ENCODE peak calls at places on chromosomes 5 and 9, in five cellular contexts. H is activated T-helper 1 cell treated with anti-CD3 and anti-CD28 coated beads, Interleukin-2, amount 50 U/mL, for 16 hours; L is renal cortical epithelial cell; Z is M059J; M is heart left ventricle. J is an unnamed sample.

GRCh38 chr9:112581469-112582176 is 95.0 kb downstream of the KIAA1958 start:
- DNase-seq in H (no peak), L (no peak), Z (no peak), M (no peak), J (no peak)

GRCh38 chr5:83964235-83964634 is 243.6 kb upstream of the HAPLN1 start:
- DNase-seq in H (no peak), L (no peak), Z (peak), M (no peak), J (no peak)

GRCh38 chr9:125472562-125472925 is 210.9 kb downstream of the GAPVD1 start:
- DNase-seq in H (no peak), L (no peak), Z (no peak), M (no peak), J (no peak)

GRCh38 chr5:39476466-39477215 is 51.9 kb upstream of the DAB2 start:
- DNase-seq in H (no peak), L (peak), Z (peak), M (no peak), J (no peak)

GRCh38 chr5:34735436-34736426 is 79.6 kb downstream of the RAI14 start:
- DNase-seq in H (no peak), L (peak), Z (no peak), M (no peak), J (no peak)

GRCh38 chr9:27129221-27129620 is 20.2 kb downstream of the TEK start:
- DNase-seq in H (no peak), L (no peak), Z (no peak), M (no peak), J (no peak)

GRCh38 chr5:168288349-168289245 is 2.8 kb upstream of the WWC1 start:
- DNase-seq in H (no peak), L (peak), Z (peak), M (no peak), J (no peak)

GRCh38 chr9:129458663-129459549 is 162.0 kb downstream of the C9orf50 start:
- DNase-seq in H (no peak), L (no peak), Z (peak), M (peak), J (no peak)

GRCh38 chr5:103511554-103511885 is 51.1 kb downstream of the NUDT12 start:
- DNase-seq in H (no peak), L (peak), Z (peak), M (no peak), J (no peak)

GRCh38 chr5:55558484-55558883 is 23.7 kb upstream of the PLPP1 start:
- DNase-seq in H (no peak), L (no peak), Z (no peak), M (no peak), J (no peak)

GRCh38 chr5:141914154-141914743 is 9.4 kb upstream of the DELE1 start:
- DNase-seq in H (no peak), L (no peak), Z (no peak), M (peak), J (no peak)

GRCh38 chr9:136531904-136532798 is 13.7 kb downstream of the NOTCH1 start:
- DNase-seq in H (no peak), L (no peak), Z (no peak), M (no peak), J (no peak)

GRCh38 chr5:138096997-138097828 is 13.4 kb downstream of the WNT8A start:
- DNase-seq in H (no peak), L (no peak), Z (no peak), M (no peak), J (no peak)

GRCh38 chr9:110640736-110641135 is 27.9 kb upstream of the MUSK start:
- DNase-seq in H (no peak), L (no peak), Z (peak), M (no peak), J (no peak)

GRCh38 chr5:103232393-103232999 is 26.1 kb upstream of the MACIR start:
- DNase-seq in H (no peak), L (peak), Z (peak), M (no peak), J (no peak)

GRCh38 chr9:98037362-98037761 is 19.2 kb upstream of the NANS start:
- DNase-seq in H (no peak), L (no peak), Z (peak), M (peak), J (no peak)

GRCh38 chr9:129384887-129385614 is 207.0 kb upstream of the IER5L start:
- DNase-seq in H (no peak), L (no peak), Z (no peak), M (no peak), J (no peak)

GRCh38 chr5:168669668-168670378 is 90.7 kb upstream of the PANK3 start:
- DNase-seq in H (no peak), L (no peak), Z (no peak), M (no peak), J (no peak)

GRCh38 chr5:175448276-175448675 is 4.3 kb upstream of the DRD1 start:
- DNase-seq in H (no peak), L (no peak), Z (peak), M (no peak), J (no peak)

GRCh38 chr9:92983984-92984589 is 36.8 kb downstream of the FGD3 start:
- DNase-seq in H (no peak), L (no peak), Z (peak), M (no peak), J (no peak)

GRCh38 chr5:82164957-82165698 is 113.0 kb downstream of the RPS23 start:
- DNase-seq in H (no peak), L (peak), Z (peak), M (no peak), J (no peak)

GRCh38 chr9:126366366-126367011 is 39.9 kb downstream of the MVB12B start:
- DNase-seq in H (no peak), L (no peak), Z (no peak), M (no peak), J (no peak)

GRCh38 chr9:38081356-38082108 is 12.5 kb upstream of the SHB start:
- DNase-seq in H (no peak), L (no peak), Z (peak), M (no peak), J (no peak)

GRCh38 chr9:113508111-113508749 is 44.7 kb downstream of the RGS3 start:
- DNase-seq in H (no peak), L (peak), Z (peak), M (no peak), J (no peak)

GRCh38 chr5:82160948-82161347 is 117.2 kb downstream of the RPS23 start:
- DNase-seq in H (no peak), L (peak), Z (peak), M (no peak), J (no peak)

GRCh38 chr9:125517577-125517976 is 189.4 kb downstream of the MAPKAP1 start:
- DNase-seq in H (no peak), L (no peak), Z (no peak), M (no peak), J (no peak)

GRCh38 chr5:65825388-65826328 is 100.7 kb upstream of the ERBIN start:
- DNase-seq in H (no peak), L (no peak), Z (no peak), M (no peak), J (no peak)

GRCh38 chr5:84088996-84089395 is 295.7 kb downstream of the EDIL3 start:
- DNase-seq in H (no peak), L (peak), Z (peak), M (no peak), J (no peak)

GRCh38 chr5:95901676-95902646 is 59.7 kb downstream of the ELL2 start:
- DNase-seq in H (no peak), L (peak), Z (peak), M (no peak), J (no peak)

GRCh38 chr5:163338-163620 is 28.0 kb upstream of the LRRC14B start:
- DNase-seq in H (no peak), L (no peak), Z (no peak), M (no peak), J (no peak)

J was measured in activated CD4-positive, CD25-positive, alpha-beta regulatory T cell treated with anti-CD3 and anti-CD28 coated beads, Interleukin-2, amount 50 U/mL, for 16 hours.